ENCODE peak calls at places on chromosomes 7 and 10, in ten cellular contexts. C is stimulated activated CD4-positive, alpha-beta T cell treated with anti-CD3 and anti-CD28 coated beads, Interleukin-1b, Interleukin-23, amount 100 ng/mL, for 4 hours; D is GM04503; M is Calu3; G is renal cortical epithelial cell; B is progenitor cell of endocrine pancreas; V is A172; J is activated CD4-positive, alpha-beta T cell treated with anti-CD3 and anti-CD28 coated beads for 4 hours; N is T-helper 22 cell; K is LoVo. W is an unnamed sample.

GRCh38 chr10:98253499-98253898 is 14.5 kb downstream of the LOXL4 start:
- DNase-seq in C (no peak), D (no peak), M (no peak), G (no peak), B (no peak), V (no peak), J (no peak), N (no peak), K (no peak), W (no peak)

GRCh38 chr7:122303971-122304603 is 463 bp downstream of the FEZF1 start:
- DNase-seq in C (no peak), D (no peak), M (peak; percentile 35), G (no peak), B (no peak), V (no peak), J (no peak), N (no peak), K (no peak), W (no peak)

GRCh38 chr7:30112103-30112713 is 22.6 kb upstream of the MTURN start:
- DNase-seq in C (no peak), D (no peak), M (no peak), G (no peak), B (no peak), V (no peak), J (no peak), N (no peak), K (no peak), W (no peak)

GRCh38 chr7:103795112-103795511 is 194.3 kb downstream of the RELN start:
- DNase-seq in C (no peak), D (no peak), M (no peak), G (peak; percentile 25), B (no peak), V (no peak), J (no peak), N (no peak), K (no peak), W (no peak)

GRCh38 chr10:132448248-132448731 is 51.3 kb downstream of the PWWP2B start:
- DNase-seq in C (no peak), D (no peak), M (peak; percentile 55), G (peak; percentile 31), B (no peak), V (peak; percentile 64), J (no peak), N (peak; percentile 23), K (peak; percentile 78), W (peak; percentile 70)

GRCh38 chr7:128827248-128827958 is 2.8 kb upstream of the FLNC start:
- DNase-seq in C (no peak), D (peak; percentile 65), M (no peak), G (peak; percentile 18), B (no peak), V (peak; percentile 69), J (no peak), N (no peak), K (peak; percentile 21), W (no peak)

GRCh38 chr7:123498651-123499050 is 35.7 kb downstream of the IQUB start:
- DNase-seq in C (no peak), D (no peak), M (no peak), G (no peak), B (no peak), V (no peak), J (no peak), N (no peak), K (no peak), W (no peak)

GRCh38 chr7:130894146-130895005 is 160.4 kb upstream of the KLF14 start:
- DNase-seq in C (no peak), D (no peak), M (peak; percentile 88), G (peak; percentile 91), B (no peak), V (peak; percentile 94), J (no peak), N (no peak), K (peak; percentile 97), W (no peak)

GRCh38 chr10:110432814-110433565 is 64.7 kb upstream of the DUSP5 start:
- DNase-seq in C (no peak), D (no peak), M (no peak), G (no peak), B (no peak), V (no peak), J (no peak), N (no peak), K (no peak), W (no peak)

GRCh38 chr10:69500864-69501468 is 49.7 kb downstream of the TSPAN15 start:
- DNase-seq in C (no peak), D (no peak), M (no peak), G (no peak), B (no peak), V (no peak), J (no peak), N (no peak), K (no peak), W (no peak)

GRCh38 chr10:79929409-79929904 is 19.4 kb downstream of the SFTPD start:
- DNase-seq in C (peak; percentile 65), D (no peak), M (peak; percentile 85), G (peak; percentile 40), B (peak; percentile 73), V (peak; percentile 60), J (peak; percentile 75), N (peak; percentile 40), K (peak; percentile 47), W (peak; percentile 44)

GRCh38 chr10:49257159-49257558 is 41.8 kb upstream of the C10orf71 start:
- DNase-seq in C (no peak), D (no peak), M (no peak), G (no peak), B (no peak), V (no peak), J (no peak), N (no peak), K (no peak), W (no peak)

GRCh38 chr10:76779163-76779820 is 858.3 kb downstream of the KCNMA1 start:
- DNase-seq in C (no peak), D (peak; percentile 27), M (no peak), G (peak; percentile 37), B (no peak), V (peak; percentile 19), J (no peak), N (no peak), K (no peak), W (no peak)

GRCh38 chr10:1632596-1632995 is 104.7 kb downstream of the ADARB2 start:
- DNase-seq in C (no peak), D (no peak), M (no peak), G (no peak), B (no peak), V (no peak), J (no peak), N (no peak), K (no peak), W (no peak)

GRCh38 chr7:94378396-94378795 is 16.3 kb upstream of the COL1A2 start:
- DNase-seq in C (no peak), D (no peak), M (no peak), G (no peak), B (no peak), V (no peak), J (no peak), N (no peak), K (no peak), W (no peak)

GRCh38 chr7:46486264-46487206 is 565.5 kb upstream of the IGFBP3 start:
- DNase-seq in C (no peak), D (peak; percentile 76), M (peak; percentile 60), G (peak; percentile 83), B (no peak), V (peak; percentile 85), J (no peak), N (no peak), K (peak; percentile 72), W (no peak)

GRCh38 chr7:43954524-43955228 is 28.4 kb downstream of the UBE2D4 start:
- DNase-seq in C (no peak), D (peak; percentile 34), M (peak; percentile 43), G (peak; percentile 62), B (no peak), V (peak; percentile 75), J (no peak), N (no peak), K (peak; percentile 32), W (no peak)

GRCh38 chr7:129557686-129558481 is 53.6 kb upstream of the NRF1 start:
- DNase-seq in C (no peak), D (no peak), M (no peak), G (no peak), B (no peak), V (no peak), J (no peak), N (no peak), K (no peak), W (no peak)

GRCh38 chr10:69677914-69678654 is 48.0 kb downstream of the FAM241B start:
- DNase-seq in C (no peak), D (no peak), M (no peak), G (no peak), B (no peak), V (no peak), J (no peak), N (no peak), K (no peak), W (no peak)

GRCh38 chr7:159064816-159065130 is 79.9 kb downstream of the VIPR2 start:
- DNase-seq in C (no peak), D (no peak), M (no peak), G (no peak), B (no peak), V (no peak), J (no peak), N (no peak), K (no peak), W (no peak)

GRCh38 chr10:71253981-71254818 is 41.8 kb downstream of the UNC5B start:
- DNase-seq in C (no peak), D (no peak), M (no peak), G (no peak), B (no peak), V (no peak), J (no peak), N (no peak), K (no peak), W (no peak)

GRCh38 chr7:107210400-107210799 is 41.6 kb downstream of the HBP1 start:
- DNase-seq in C (no peak), D (no peak), M (no peak), G (no peak), B (no peak), V (no peak), J (no peak), N (no peak), K (no peak), W (no peak)

GRCh38 chr7:103150192-103150591 is 1.3 kb upstream of the NAPEPLD start:
- DNase-seq in C (no peak), D (no peak), M (no peak), G (no peak), B (no peak), V (no peak), J (no peak), N (no peak), K (peak; percentile 75), W (no peak)

GRCh38 chr10:52011113-52011512 is 303.0 kb upstream of the DKK1 start:
- DNase-seq in C (no peak), D (peak; percentile 16), M (no peak), G (no peak), B (no peak), V (no peak), J (no peak), N (no peak), K (no peak), W (no peak)

GRCh38 chr7:49773082-49773938 is at the start of gene VWC2:
- DNase-seq in C (no peak), D (no peak), M (no peak), G (no peak), B (peak; percentile 17), V (no peak), J (no peak), N (no peak), K (no peak), W (no peak)

GRCh38 chr7:16693601-16694318 is 47.8 kb downstream of the BZW2 start:
- DNase-seq in C (no peak), D (no peak), M (no peak), G (no peak), B (no peak), V (no peak), J (no peak), N (no peak), K (no peak), W (no peak)

GRCh38 chr7:6413637-6414036 is 34.1 kb downstream of the DAGLB start:
- DNase-seq in C (no peak), D (no peak), M (no peak), G (no peak), B (no peak), V (no peak), J (no peak), N (no peak), K (no peak), W (no peak)

GRCh38 chr7:99128076-99128950 is 15.6 kb downstream of the SMURF1 start:
- DNase-seq in C (no peak), D (no peak), M (no peak), G (no peak), B (no peak), V (no peak), J (no peak), N (no peak), K (no peak), W (no peak)

W was measured in GM06990.